ENCODE peak calls at places on chromosomes 6 and 20, in eight cellular contexts. N, D, M, H, S, W, I and E are unnamed samples.

GRCh38 chr6:104887350-104887749 is 27.6 kb upstream of the HACE1 start:
- DNase-seq in W (no peak), S (no peak), M (no peak), I (no peak), D (peak), H (peak), N (no peak), E (no peak)

GRCh38 chr6:152836523-152836922 is 85.9 kb downstream of the VIP start:
- DNase-seq in W (no peak), N (no peak), H (peak), S (no peak), I (no peak), D (no peak), M (no peak), E (no peak)

GRCh38 chr6:138498575-138499302 is 555 bp downstream of the NHSL1 start:
- DNase-seq in H (no peak), I (no peak), D (peak), S (no peak), W (no peak), N (no peak), M (no peak), E (no peak)

GRCh38 chr6:47733879-47734558 is 35.6 kb downstream of the ADGRF4 start:
- DNase-seq in W (no peak), M (no peak), H (peak), D (no peak), I (no peak), S (no peak), N (no peak), E (no peak)

GRCh38 chr6:169881976-169882375 is 130.6 kb downstream of the ERMARD start:
- DNase-seq in M (no peak), D (no peak), I (no peak), W (no peak), H (no peak), N (no peak), S (no peak), E (no peak)

GRCh38 chr6:106866875-106867658 is 107.5 kb downstream of the CD24 start:
- DNase-seq in H (peak), M (no peak), N (no peak), D (no peak), S (no peak), I (no peak), W (no peak), E (no peak)

GRCh38 chr6:41353333-41353732 is 17.9 kb downstream of the NCR2 start:
- DNase-seq in S (no peak), N (peak), W (no peak), I (no peak), D (no peak), H (no peak), M (no peak), E (no peak)

GRCh38 chr20:22653641-22654040 is 69.3 kb upstream of the FOXA2 start:
- DNase-seq in M (no peak), W (no peak), I (no peak), D (no peak), S (no peak), H (no peak), N (no peak), E (no peak)

GRCh38 chr20:13277663-13278295 is 56.7 kb downstream of the ISM1 start:
- DNase-seq in M (no peak), H (no peak), I (no peak), N (no peak), W (no peak), S (no peak), D (no peak), E (no peak)

GRCh38 chr6:37456126-37456525 is 23.1 kb downstream of the CMTR1 start:
- DNase-seq in D (peak), N (no peak), S (no peak), H (no peak), I (no peak), W (no peak), M (no peak), E (no peak)

GRCh38 chr6:161368514-161368913 is 94.7 kb upstream of the AGPAT4 start:
- DNase-seq in I (no peak), M (no peak), W (no peak), D (no peak), N (no peak), H (no peak), S (no peak), E (no peak)

GRCh38 chr6:85771925-85772430 is 129.3 kb upstream of the SYNCRIP start:
- DNase-seq in M (no peak), H (no peak), W (no peak), N (no peak), S (no peak), D (no peak), I (no peak), E (no peak)

GRCh38 chr6:160634706-160635105 is 29.4 kb downstream of the LPA start:
- DNase-seq in M (no peak), N (peak), I (no peak), H (no peak), D (no peak), W (no peak), S (peak), E (no peak)

GRCh38 chr6:139486476-139486799 is 112.0 kb upstream of the CITED2 start:
- DNase-seq in H (no peak), S (no peak), D (no peak), W (no peak), N (no peak), M (no peak), I (no peak), E (no peak)

GRCh38 chr6:135920689-135921088 is 69.2 kb downstream of the PDE7B start:
- DNase-seq in S (no peak), D (peak), N (no peak), M (no peak), W (no peak), H (no peak), I (no peak), E (no peak)

GRCh38 chr6:2990179-2990931 is 9.3 kb upstream of the NQO2 start:
- DNase-seq in N (peak), I (no peak), M (peak), H (peak), S (no peak), D (peak), W (peak), E (peak)

GRCh38 chr6:17297261-17298080 is 16.3 kb downstream of the RBM24 start:
- DNase-seq in M (no peak), W (no peak), S (no peak), H (no peak), N (no peak), D (peak), I (no peak), E (no peak)

GRCh38 chr6:35810831-35811698 is 5.9 kb downstream of the LHFPL5 start:
- DNase-seq in S (no peak), I (no peak), D (peak), W (no peak), M (no peak), N (no peak), H (no peak), E (no peak)

GRCh38 chr6:163237110-163237509 is 177.4 kb upstream of the QKI start:
- DNase-seq in D (no peak), S (no peak), N (no peak), H (no peak), W (no peak), I (no peak), M (no peak), E (no peak)

GRCh38 chr6:82040405-82041221 is 206.9 kb downstream of the IBTK start:
- DNase-seq in D (peak), S (no peak), H (peak), I (no peak), W (peak), M (no peak), N (no peak), E (peak)